ENCODE peak calls at places on chromosomes 2 and 18, in nine cellular contexts. Z is esophagus squamous epithelium, B is thoracic aorta, U is breast epithelium, P is left ventricle myocardium inferior, N is left lung, A is Peyer's patch, I is cardiac muscle cell, T is psoas muscle. C is an unnamed sample.

GRCh38 chr2:101337877-101338276 is 29.4 kb upstream of the RNF149 start:
- DNase-seq in N (no peak), B (no peak), Z (no peak), U (no peak), A (no peak), T (no peak), I (peak; percentile 31), P (no peak), C (no peak)

GRCh38 chr2:85111819-85112281 is 21.3 kb upstream of the TCF7L1 start:
- DNase-seq in N (no peak), B (no peak), T (no peak), A (no peak), Z (no peak), U (no peak), I (no peak), P (no peak), C (no peak)

GRCh38 chr18:36711014-36711725 is 117.6 kb downstream of the TPGS2 start:
- DNase-seq in A (no peak), T (no peak), I (no peak), U (no peak), B (no peak), Z (no peak), N (no peak), P (no peak), C (no peak)

GRCh38 chr2:43184339-43184895 is 42.0 kb downstream of the ZFP36L2 start:
- DNase-seq in N (no peak), B (no peak), I (peak; percentile 26), U (no peak), A (no peak), T (no peak), Z (no peak), P (no peak), C (peak; percentile 68)

GRCh38 chr2:152448621-152449020 is 113.6 kb downstream of the FMNL2 start:
- DNase-seq in I (no peak), Z (no peak), P (no peak), U (no peak), A (no peak), N (no peak), B (no peak), T (no peak), C (no peak)

GRCh38 chr18:78758496-78758895 is 221.1 kb upstream of the SALL3 start:
- DNase-seq in A (no peak), N (no peak), U (peak; percentile 12), B (no peak), P (no peak), Z (no peak), T (no peak), I (no peak), C (no peak)

GRCh38 chr2:127398239-127398590 is 10.4 kb upstream of the MAP3K2 start:
- DNase-seq in P (peak; percentile 76), B (peak; percentile 88), U (peak; percentile 76), N (no peak), I (peak; percentile 87), A (peak; percentile 39), T (peak; percentile 87), Z (no peak), C (peak; percentile 88)

GRCh38 chr18:36633961-36634412 is 194.8 kb downstream of the TPGS2 start:
- DNase-seq in B (no peak), P (no peak), A (no peak), I (no peak), U (no peak), T (no peak), Z (no peak), N (no peak), C (no peak)

GRCh38 chr2:239293450-239294430 is 107.1 kb downstream of the HDAC4 start:
- DNase-seq in N (no peak), Z (no peak), T (no peak), P (no peak), U (no peak), B (no peak), A (no peak), I (no peak), C (no peak)

GRCh38 chr2:26034597-26035067 is 748 bp downstream of the RAB10 start:
- DNase-seq in A (no peak), B (no peak), N (no peak), T (no peak), I (peak; percentile 18), U (no peak), Z (no peak), P (no peak), C (no peak)

GRCh38 chr2:47336259-47337238 is 66.4 kb upstream of the MSH2 start:
- DNase-seq in T (no peak), B (no peak), U (no peak), P (no peak), N (no peak), A (no peak), I (peak; percentile 24), Z (no peak), C (no peak)

GRCh38 chr2:128642316-128642715 is 323.6 kb upstream of the HS6ST1 start:
- DNase-seq in U (no peak), B (no peak), I (no peak), Z (no peak), A (no peak), T (no peak), P (no peak), N (no peak), C (no peak)

GRCh38 chr2:86297382-86298147 is 39.9 kb downstream of the REEP1 start:
- DNase-seq in N (no peak), Z (no peak), P (no peak), A (no peak), U (no peak), B (no peak), T (no peak), I (no peak), C (no peak)

GRCh38 chr18:35060092-35060491 is 18.9 kb downstream of the MAPRE2 start:
- DNase-seq in U (no peak), Z (no peak), I (no peak), P (no peak), A (no peak), N (no peak), T (no peak), B (no peak), C (no peak)

GRCh38 chr2:170715062-170715931 is at the start of gene SP5:
- DNase-seq in T (peak; percentile 31), B (no peak), P (peak; percentile 25), A (no peak), I (peak; percentile 51), Z (no peak), N (peak; percentile 88), U (no peak), C (peak; percentile 71)

GRCh38 chr18:28015671-28016070 is 161.3 kb downstream of the CDH2 start:
- DNase-seq in U (no peak), A (no peak), Z (no peak), B (no peak), N (no peak), I (no peak), T (no peak), P (no peak), C (no peak)

GRCh38 chr2:125175415-125175814 is 1150.3 kb downstream of the CNTNAP5 start:
- DNase-seq in B (no peak), Z (no peak), A (no peak), N (no peak), T (no peak), P (no peak), U (no peak), I (no peak), C (no peak)

GRCh38 chr2:164812378-164812777 is 29.2 kb downstream of the COBLL1 start:
- DNase-seq in B (no peak), I (no peak), P (no peak), U (no peak), T (no peak), Z (no peak), A (no peak), N (no peak), C (no peak)

GRCh38 chr2:104408266-104408665 is 445.6 kb upstream of the POU3F3 start:
- DNase-seq in B (no peak), U (no peak), P (no peak), N (no peak), I (no peak), A (no peak), T (no peak), Z (no peak), C (no peak)

GRCh38 chr2:187853413-187853812 is 299.2 kb upstream of the TFPI start:
- DNase-seq in A (no peak), I (no peak), T (no peak), U (no peak), B (no peak), P (no peak), N (no peak), Z (no peak), C (no peak)

GRCh38 chr18:13452448-13452811 is 233.9 kb downstream of the LDLRAD4 start:
- DNase-seq in U (no peak), N (no peak), T (peak; percentile 43), Z (no peak), P (no peak), I (peak; percentile 43), A (no peak), B (no peak), C (no peak)

GRCh38 chr2:7801212-7801611 is 880.6 kb upstream of the ID2 start:
- DNase-seq in T (no peak), I (no peak), N (no peak), Z (no peak), P (no peak), A (no peak), B (no peak), U (no peak), C (no peak)
- H3K9me3 ChIP-seq in T (peaks cover 7% of the 10 kb centered on the region), I (no peaks in the 10 kb centered on the region), N (no peaks in the 10 kb centered on the region), Z (peaks cover 15% of the 10 kb centered on the region), P (peaks cover 8% of the 10 kb centered on the region), A (no peaks in the 10 kb centered on the region), B (no peaks in the 10 kb centered on the region), U (peaks cover 6% of the 10 kb centered on the region), C (peaks cover 10% of the 10 kb centered on the region)

GRCh38 chr2:27320958-27321543 is 1.8 kb downstream of the MPV17 start:
- DNase-seq in B (no peak), U (peak; percentile 94), T (peak; percentile 91), N (peak; percentile 83), A (peak; percentile 19), Z (no peak), I (peak; percentile 97), P (peak; percentile 71), C (peak; percentile 74)
- TF ChIP-seq CTCF in B (no peak), U (peak; percentile 83), T (peak; percentile 54), N (peak; percentile 34), A (no peak), Z (no peak), I (peak; percentile 69), P (peak; percentile 53), C (no peak)

DNA sequence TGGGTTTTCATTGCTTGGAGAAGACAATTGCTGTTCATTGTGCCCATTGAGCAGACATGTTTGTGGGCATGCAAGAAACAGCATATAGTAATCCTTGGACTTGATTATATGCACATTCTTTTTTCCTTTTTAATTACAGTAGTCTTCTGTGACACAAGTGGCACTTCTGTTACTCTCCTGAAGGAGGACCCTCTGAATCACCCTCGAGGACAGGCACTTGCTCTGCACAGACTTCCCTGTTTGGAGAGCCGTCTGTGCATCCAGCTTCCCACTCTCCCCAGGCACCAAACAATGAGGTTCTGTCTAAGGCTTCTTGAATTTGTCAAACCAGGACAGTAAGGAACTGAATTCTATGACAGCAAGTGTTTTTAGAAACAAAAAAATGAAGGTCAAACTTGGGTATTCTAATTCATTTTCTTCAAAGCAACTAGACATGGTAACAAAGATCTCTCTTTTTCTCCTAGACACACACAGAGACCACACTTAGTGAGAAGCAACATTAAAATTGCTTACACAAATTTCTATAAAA is 844.6 kb upstream of the ID2 start:
- DNase-seq in B (no peak), U (no peak), I (no peak), Z (no peak), A (no peak), P (no peak), N (no peak), T (no peak), C (no peak)
- H3K9me3 ChIP-seq in B (no peaks in the 10 kb centered on the region), U (no peaks in the 10 kb centered on the region), I (no peaks in the 10 kb centered on the region), Z (no peaks in the 10 kb centered on the region), A (no peaks in the 10 kb centered on the region), P (peaks cover 5% of the 10 kb centered on the region), N (no peaks in the 10 kb centered on the region), T (no peaks in the 10 kb centered on the region), C (no peaks in the 10 kb centered on the region)

GRCh38 chr2:179354739-179355537 is 90.3 kb upstream of the SESTD1 start:
- DNase-seq in T (no peak), I (no peak), U (no peak), A (no peak), N (no peak), P (no peak), B (no peak), Z (no peak), C (no peak)
- TF ChIP-seq CTCF in T (peak; percentile 9), I (peak; percentile 42), U (no peak), A (no peak), N (no peak), P (no peak), B (peak; percentile 25), Z (no peak), C (no peak)